ENCODE peak calls at places on chromosomes 7 and 10, in five cellular contexts. M, Q, C, K and Y are unnamed samples.

GRCh38 chr7:101978683-101979082 is 161.3 kb downstream of the CUX1 start:
- DNase-seq in M (no peak), Q (no peak), C (no peak), K (no peak), Y (no peak)

GRCh38 chr7:51314726-51315125 is 1.9 kb downstream of the COBL start:
- DNase-seq in M (no peak), Q (no peak), C (no peak), K (no peak), Y (peak; percentile 78)

GRCh38 chr7:121447939-121448338 is 51.8 kb upstream of the FAM3C start:
- DNase-seq in M (no peak), Q (no peak), C (no peak), K (no peak), Y (no peak)

GRCh38 chr10:55400075-55400474 is 599.0 kb upstream of the PCDH15 start:
- DNase-seq in M (no peak), Q (no peak), C (no peak), K (peak; percentile 1), Y (no peak)

GRCh38 chr7:98423043-98423442 is 22.2 kb upstream of the BAIAP2L1 start:
- DNase-seq in M (no peak), Q (no peak), C (no peak), K (peak; percentile 60), Y (no peak)

GRCh38 chr7:64619705-64620104 is 46.2 kb upstream of the ZNF107 start:
- DNase-seq in M (no peak), Q (no peak), C (no peak), K (no peak), Y (no peak)

GRCh38 chr7:749121-749520 is 22.0 kb upstream of the PRKAR1B start:
- DNase-seq in M (no peak), Q (no peak), C (no peak), K (no peak), Y (no peak)

GRCh38 chr7:81173766-81174281 is 255.0 kb upstream of the SEMA3C start:
- DNase-seq in M (no peak), Q (no peak), C (no peak), K (peak; percentile 88), Y (no peak)

GRCh38 chr10:4947635-4948596 is 15.3 kb upstream of the AKR1C1 start:
- DNase-seq in M (no peak), Q (no peak), C (no peak), K (peak; percentile 88), Y (peak; percentile 21)

GRCh38 chr7:101630591-101630990 is 1.5 kb upstream of the MYL10 start:
- DNase-seq in M (no peak), Q (no peak), C (no peak), K (peak; percentile 96), Y (no peak)

GRCh38 chr7:35465791-35466336 is 212.0 kb upstream of the TBX20 start:
- DNase-seq in M (peak; percentile 98), Q (no peak), C (no peak), K (no peak), Y (no peak)

GRCh38 chr7:36684951-36685350 is 39.3 kb downstream of the AOAH start:
- DNase-seq in M (no peak), Q (no peak), C (no peak), K (no peak), Y (no peak)

GRCh38 chr7:8111282-8111681 is 142.7 kb downstream of the GLCCI1 start:
- DNase-seq in M (no peak), Q (no peak), C (no peak), K (no peak), Y (no peak)

GRCh38 chr10:2972216-2972615 is 95.1 kb upstream of the PFKP start:
- DNase-seq in M (no peak), Q (no peak), C (no peak), K (no peak), Y (no peak)

GRCh38 chr10:110918633-110919348 is at the start of gene BBIP1:
- DNase-seq in M (peak; percentile 96), Q (peak; percentile 95), C (peak; percentile 78), K (peak; percentile 100), Y (peak; percentile 100)

GRCh38 chr7:2399848-2400587 is 3.4 kb upstream of the CHST12 start:
- DNase-seq in M (peak; percentile 51), Q (peak; percentile 90), C (no peak), K (peak; percentile 98), Y (peak; percentile 47)

GRCh38 chr10:84391326-84391725 is 62.9 kb downstream of the CCSER2 start:
- DNase-seq in M (no peak), Q (no peak), C (no peak), K (no peak), Y (peak; percentile 83)

GRCh38 chr10:112361951-112362770 is 11.8 kb upstream of the ACSL5 start:
- DNase-seq in M (no peak), Q (no peak), C (no peak), K (peak; percentile 92), Y (peak; percentile 10)

GRCh38 chr7:99389772-99390171 is 15.2 kb downstream of the ARPC1B start:
- DNase-seq in M (no peak), Q (no peak), C (no peak), K (no peak), Y (no peak)

GRCh38 chr7:131235489-131236317 is 92.0 kb upstream of the MKLN1 start:
- DNase-seq in M (no peak), Q (no peak), C (no peak), K (peak; percentile 100), Y (no peak)